ENCODE peak calls at places on chromosomes 5 and 9, in seven cellular contexts. One of them, this sample, is unnamed.

GRCh38 chr5:10599828-10600227 is 36.0 kb downstream of the ANKRD33B start:
- ATAC-seq in stimulated activated naive CD8-positive, alpha-beta T cell treated with anti-CD3 and anti-CD28 coated beads, Interleukin-15, Interleukin-2, amounts not matched to agents 100 U/mL and 50 U/mL, for 24 hours: no peak
- ATAC-seq in upper lobe of left lung: no peak
- ATAC-seq in T-cell: no peak
- ATAC-seq in right cardiac atrium: no peak
- ATAC-seq in heart right ventricle: no peak
- ATAC-seq in effector memory CD8-positive, alpha-beta T cell: no peak
- ATAC-seq in this sample: no peak

GRCh38 chr5:103270581-103270980 is 12.0 kb downstream of the MACIR start:
- ATAC-seq in stimulated activated naive CD8-positive, alpha-beta T cell treated with anti-CD3 and anti-CD28 coated beads, Interleukin-15, Interleukin-2, amounts not matched to agents 100 U/mL and 50 U/mL, for 24 hours: no peak
- ATAC-seq in upper lobe of left lung: no peak
- ATAC-seq in T-cell: no peak
- ATAC-seq in right cardiac atrium: no peak
- ATAC-seq in heart right ventricle: no peak
- ATAC-seq in effector memory CD8-positive, alpha-beta T cell: no peak
- ATAC-seq in this sample: no peak

GRCh38 chr9:96719538-96720315 is 58.2 kb downstream of the ZNF510 start:
- ATAC-seq in stimulated activated naive CD8-positive, alpha-beta T cell treated with anti-CD3 and anti-CD28 coated beads, Interleukin-15, Interleukin-2, amounts not matched to agents 100 U/mL and 50 U/mL, for 24 hours: no peak
- ATAC-seq in upper lobe of left lung: peak
- ATAC-seq in T-cell: no peak
- ATAC-seq in right cardiac atrium: peak
- ATAC-seq in heart right ventricle: no peak
- ATAC-seq in effector memory CD8-positive, alpha-beta T cell: no peak
- ATAC-seq in this sample: no peak

GRCh38 chr5:125012727-125013451 is 266.4 kb upstream of the ZNF608 start:
- ATAC-seq in stimulated activated naive CD8-positive, alpha-beta T cell treated with anti-CD3 and anti-CD28 coated beads, Interleukin-15, Interleukin-2, amounts not matched to agents 100 U/mL and 50 U/mL, for 24 hours: no peak
- ATAC-seq in upper lobe of left lung: no peak
- ATAC-seq in T-cell: no peak
- ATAC-seq in right cardiac atrium: peak
- ATAC-seq in heart right ventricle: peak
- ATAC-seq in effector memory CD8-positive, alpha-beta T cell: no peak
- ATAC-seq in this sample: no peak

GRCh38 chr9:82423700-82424099 is 435.1 kb downstream of the SPATA31D1 start:
- ATAC-seq in stimulated activated naive CD8-positive, alpha-beta T cell treated with anti-CD3 and anti-CD28 coated beads, Interleukin-15, Interleukin-2, amounts not matched to agents 100 U/mL and 50 U/mL, for 24 hours: no peak
- ATAC-seq in upper lobe of left lung: no peak
- ATAC-seq in T-cell: no peak
- ATAC-seq in right cardiac atrium: no peak
- ATAC-seq in heart right ventricle: no peak
- ATAC-seq in effector memory CD8-positive, alpha-beta T cell: no peak
- ATAC-seq in this sample: no peak

GRCh38 chr9:108973876-108974275 is 39.4 kb downstream of the CTNNAL1 start:
- ATAC-seq in stimulated activated naive CD8-positive, alpha-beta T cell treated with anti-CD3 and anti-CD28 coated beads, Interleukin-15, Interleukin-2, amounts not matched to agents 100 U/mL and 50 U/mL, for 24 hours: no peak
- ATAC-seq in upper lobe of left lung: no peak
- ATAC-seq in T-cell: no peak
- ATAC-seq in right cardiac atrium: peak
- ATAC-seq in heart right ventricle: peak
- ATAC-seq in effector memory CD8-positive, alpha-beta T cell: no peak
- ATAC-seq in this sample: no peak

GRCh38 chr9:38208206-38208901 is 139.3 kb upstream of the SHB start:
- ATAC-seq in stimulated activated naive CD8-positive, alpha-beta T cell treated with anti-CD3 and anti-CD28 coated beads, Interleukin-15, Interleukin-2, amounts not matched to agents 100 U/mL and 50 U/mL, for 24 hours: no peak
- ATAC-seq in upper lobe of left lung: no peak
- ATAC-seq in T-cell: no peak
- ATAC-seq in right cardiac atrium: no peak
- ATAC-seq in heart right ventricle: no peak
- ATAC-seq in effector memory CD8-positive, alpha-beta T cell: no peak
- ATAC-seq in this sample: no peak

GRCh38 chr5:33267741-33268140 is 173.0 kb upstream of the TARS1 start:
- ATAC-seq in stimulated activated naive CD8-positive, alpha-beta T cell treated with anti-CD3 and anti-CD28 coated beads, Interleukin-15, Interleukin-2, amounts not matched to agents 100 U/mL and 50 U/mL, for 24 hours: no peak
- ATAC-seq in upper lobe of left lung: no peak
- ATAC-seq in T-cell: no peak
- ATAC-seq in right cardiac atrium: no peak
- ATAC-seq in heart right ventricle: no peak
- ATAC-seq in effector memory CD8-positive, alpha-beta T cell: no peak
- ATAC-seq in this sample: no peak

GRCh38 chr5:83567741-83568530 is 96.4 kb downstream of the VCAN start:
- ATAC-seq in stimulated activated naive CD8-positive, alpha-beta T cell treated with anti-CD3 and anti-CD28 coated beads, Interleukin-15, Interleukin-2, amounts not matched to agents 100 U/mL and 50 U/mL, for 24 hours: no peak
- ATAC-seq in upper lobe of left lung: no peak
- ATAC-seq in T-cell: no peak
- ATAC-seq in right cardiac atrium: peak
- ATAC-seq in heart right ventricle: no peak
- ATAC-seq in effector memory CD8-positive, alpha-beta T cell: no peak
- ATAC-seq in this sample: no peak

GRCh38 chr9:102652471-102652870 is 342.7 kb upstream of the CYLC2 start:
- ATAC-seq in stimulated activated naive CD8-positive, alpha-beta T cell treated with anti-CD3 and anti-CD28 coated beads, Interleukin-15, Interleukin-2, amounts not matched to agents 100 U/mL and 50 U/mL, for 24 hours: no peak
- ATAC-seq in upper lobe of left lung: no peak
- ATAC-seq in T-cell: no peak
- ATAC-seq in right cardiac atrium: no peak
- ATAC-seq in heart right ventricle: no peak
- ATAC-seq in effector memory CD8-positive, alpha-beta T cell: no peak
- ATAC-seq in this sample: no peak

GRCh38 chr5:73812962-73813588 is 187.1 kb downstream of the ARHGEF28 start:
- ATAC-seq in stimulated activated naive CD8-positive, alpha-beta T cell treated with anti-CD3 and anti-CD28 coated beads, Interleukin-15, Interleukin-2, amounts not matched to agents 100 U/mL and 50 U/mL, for 24 hours: no peak
- ATAC-seq in upper lobe of left lung: peak
- ATAC-seq in T-cell: no peak
- ATAC-seq in right cardiac atrium: no peak
- ATAC-seq in heart right ventricle: no peak
- ATAC-seq in effector memory CD8-positive, alpha-beta T cell: no peak
- ATAC-seq in this sample: no peak

GRCh38 chr9:137311971-137312851 is 10.1 kb upstream of the NRARP start:
- ATAC-seq in stimulated activated naive CD8-positive, alpha-beta T cell treated with anti-CD3 and anti-CD28 coated beads, Interleukin-15, Interleukin-2, amounts not matched to agents 100 U/mL and 50 U/mL, for 24 hours: no peak
- ATAC-seq in upper lobe of left lung: no peak
- ATAC-seq in T-cell: no peak
- ATAC-seq in right cardiac atrium: no peak
- ATAC-seq in heart right ventricle: no peak
- ATAC-seq in effector memory CD8-positive, alpha-beta T cell: no peak
- ATAC-seq in this sample: no peak

GRCh38 chr9:128005938-128006337 is 25.1 kb upstream of the EEIG1 start:
- ATAC-seq in stimulated activated naive CD8-positive, alpha-beta T cell treated with anti-CD3 and anti-CD28 coated beads, Interleukin-15, Interleukin-2, amounts not matched to agents 100 U/mL and 50 U/mL, for 24 hours: no peak
- ATAC-seq in upper lobe of left lung: peak
- ATAC-seq in T-cell: no peak
- ATAC-seq in right cardiac atrium: peak
- ATAC-seq in heart right ventricle: peak
- ATAC-seq in effector memory CD8-positive, alpha-beta T cell: no peak
- ATAC-seq in this sample: no peak

GRCh38 chr5:139658501-139658927 is 10.4 kb downstream of the CXXC5 start:
- ATAC-seq in stimulated activated naive CD8-positive, alpha-beta T cell treated with anti-CD3 and anti-CD28 coated beads, Interleukin-15, Interleukin-2, amounts not matched to agents 100 U/mL and 50 U/mL, for 24 hours: no peak
- ATAC-seq in upper lobe of left lung: no peak
- ATAC-seq in T-cell: no peak
- ATAC-seq in right cardiac atrium: no peak
- ATAC-seq in heart right ventricle: no peak
- ATAC-seq in effector memory CD8-positive, alpha-beta T cell: no peak
- ATAC-seq in this sample: no peak

GRCh38 chr5:115532517-115532916 is 12.1 kb downstream of the FEM1C start:
- ATAC-seq in stimulated activated naive CD8-positive, alpha-beta T cell treated with anti-CD3 and anti-CD28 coated beads, Interleukin-15, Interleukin-2, amounts not matched to agents 100 U/mL and 50 U/mL, for 24 hours: no peak
- ATAC-seq in upper lobe of left lung: no peak
- ATAC-seq in T-cell: no peak
- ATAC-seq in right cardiac atrium: no peak
- ATAC-seq in heart right ventricle: no peak
- ATAC-seq in effector memory CD8-positive, alpha-beta T cell: no peak
- ATAC-seq in this sample: no peak

GRCh38 chr9:8558176-8558575 is 758.6 kb upstream of the DMAC1 start:
- ATAC-seq in stimulated activated naive CD8-positive, alpha-beta T cell treated with anti-CD3 and anti-CD28 coated beads, Interleukin-15, Interleukin-2, amounts not matched to agents 100 U/mL and 50 U/mL, for 24 hours: no peak
- ATAC-seq in upper lobe of left lung: no peak
- ATAC-seq in T-cell: no peak
- ATAC-seq in right cardiac atrium: no peak
- ATAC-seq in heart right ventricle: no peak
- ATAC-seq in effector memory CD8-positive, alpha-beta T cell: no peak
- ATAC-seq in this sample: no peak

GRCh38 chr5:170413897-170414296 is 24.7 kb upstream of the KCNMB1 start:
- ATAC-seq in stimulated activated naive CD8-positive, alpha-beta T cell treated with anti-CD3 and anti-CD28 coated beads, Interleukin-15, Interleukin-2, amounts not matched to agents 100 U/mL and 50 U/mL, for 24 hours: no peak
- ATAC-seq in upper lobe of left lung: no peak
- ATAC-seq in T-cell: no peak
- ATAC-seq in right cardiac atrium: no peak
- ATAC-seq in heart right ventricle: no peak
- ATAC-seq in effector memory CD8-positive, alpha-beta T cell: no peak
- ATAC-seq in this sample: no peak

GRCh38 chr5:142794527-142794926 is 24.4 kb downstream of the ARHGAP26 start:
- ATAC-seq in stimulated activated naive CD8-positive, alpha-beta T cell treated with anti-CD3 and anti-CD28 coated beads, Interleukin-15, Interleukin-2, amounts not matched to agents 100 U/mL and 50 U/mL, for 24 hours: no peak
- ATAC-seq in upper lobe of left lung: no peak
- ATAC-seq in T-cell: no peak
- ATAC-seq in right cardiac atrium: peak
- ATAC-seq in heart right ventricle: peak
- ATAC-seq in effector memory CD8-positive, alpha-beta T cell: no peak
- ATAC-seq in this sample: no peak

GRCh38 chr5:147939431-147940114 is 33.2 kb upstream of the C5orf46 start:
- ATAC-seq in stimulated activated naive CD8-positive, alpha-beta T cell treated with anti-CD3 and anti-CD28 coated beads, Interleukin-15, Interleukin-2, amounts not matched to agents 100 U/mL and 50 U/mL, for 24 hours: no peak
- ATAC-seq in upper lobe of left lung: peak
- ATAC-seq in T-cell: no peak
- ATAC-seq in right cardiac atrium: no peak
- ATAC-seq in heart right ventricle: no peak
- ATAC-seq in effector memory CD8-positive, alpha-beta T cell: no peak
- ATAC-seq in this sample: no peak

This sample was measured in stimulated activated memory B cell treated with anti-CD40 and anti-IgM and Interleukin-4, amounts not matched to agents 10 μg/mL and 1 μg/mL and 100 μg/mL, for 72 hours.